ENCODE peak calls at places on chromosomes 4 and X, in four cellular contexts. B is upper lobe of left lung, U is K562, P is suprapubic skin. R is an unnamed sample. For H3K4me1, the result is how much of the 10 kb centered on the place peaks cover.

GRCh38 chr4:114271031-114271430 is 291.6 kb upstream of the ARSJ start:
- DNase-seq in U (no peak), B (no peak), P (no peak), R (no peak)

GRCh38 chr4:51870441-51871188 is 27.7 kb downstream of the DCUN1D4 start:
- DNase-seq in P (no peak), U (no peak), B (no peak), R (no peak)

GRCh38 chr4:76897522-76898384 is at the start of gene SOWAHB:
- DNase-seq in P (peak), B (peak), U (no peak), R (peak)

GRCh38 chrX:153908219-153908875 is 3.9 kb downstream of the AVPR2 start:
- DNase-seq in P (no peak), U (no peak), B (no peak), R (no peak)

GRCh38 chr4:2725380-2725779 is 30.8 kb downstream of the TNIP2 start:
- DNase-seq in B (no peak), U (no peak), P (no peak), R (no peak)

GRCh38 chr4:5710065-5710961 is 688 bp upstream of the EVC start:
- DNase-seq in U (no peak), B (no peak), P (no peak), R (no peak)

GRCh38 chr4:78683352-78683751 is 92.8 kb upstream of the BMP2K start:
- DNase-seq in P (no peak), U (no peak), B (no peak), R (no peak)

GRCh38 chrX:44913656-44914531 is 40.9 kb downstream of the KDM6A start:
- DNase-seq in P (no peak), U (no peak), B (no peak), R (no peak)

GRCh38 chr4:142376204-142376603 is 469.9 kb downstream of the INPP4B start:
- DNase-seq in P (no peak), B (no peak), U (no peak), R (no peak)

GRCh38 chr4:170675568-170676262 is 586.0 kb upstream of the AADAT start:
- DNase-seq in P (no peak), U (no peak), B (no peak), R (no peak)

GRCh38 chr4:108937066-108937465 is 174.2 kb upstream of the ETNPPL start:
- DNase-seq in U (no peak), P (no peak), B (no peak), R (no peak)

GRCh38 chr4:11408569-11408968 is 20.1 kb downstream of the HS3ST1 start:
- DNase-seq in U (no peak), P (no peak), B (peak), R (no peak)

GRCh38 chr4:81648576-81649272 is 177.0 kb upstream of the RASGEF1B start:
- DNase-seq in U (no peak), B (no peak), P (no peak), R (no peak)

GRCh38 chrX:115591856-115592842 is 31.2 kb downstream of the PLS3 start:
- DNase-seq in U (no peak), B (no peak), P (no peak), R (no peak)

GRCh38 chr4:54543088-54543795 is 114.5 kb upstream of the KIT start:
- DNase-seq in P (no peak), U (no peak), B (no peak), R (no peak)
- H3K4me1 ChIP-seq in P (under half), U (under half), B (under half), R (under half)

GRCh38 chrX:16786139-16786790 is at the start of gene TXLNG:
- DNase-seq in P (peak), U (peak), B (peak), R (peak)
- TF ChIP-seq POLR2A in P (peak), U (peak), B (peak), R (peak)

GRCh38 chr4:68077737-68078136 is 51.9 kb downstream of the TMPRSS11F start:
- DNase-seq in P (peak), U (no peak), B (peak), R (no peak)

GRCh38 chr4:68077301-68077700 is 52.4 kb downstream of the TMPRSS11F start:
- DNase-seq in P (no peak), B (no peak), U (no peak), R (no peak)

GRCh38 chr4:68082758-68083157 is 46.9 kb downstream of the TMPRSS11F start:
- DNase-seq in B (no peak), P (no peak), U (no peak), R (no peak)

GRCh38 chr4:68076194-68076593 is 53.5 kb downstream of the TMPRSS11F start:
- DNase-seq in P (no peak), U (peak), B (no peak), R (no peak)

DNA sequence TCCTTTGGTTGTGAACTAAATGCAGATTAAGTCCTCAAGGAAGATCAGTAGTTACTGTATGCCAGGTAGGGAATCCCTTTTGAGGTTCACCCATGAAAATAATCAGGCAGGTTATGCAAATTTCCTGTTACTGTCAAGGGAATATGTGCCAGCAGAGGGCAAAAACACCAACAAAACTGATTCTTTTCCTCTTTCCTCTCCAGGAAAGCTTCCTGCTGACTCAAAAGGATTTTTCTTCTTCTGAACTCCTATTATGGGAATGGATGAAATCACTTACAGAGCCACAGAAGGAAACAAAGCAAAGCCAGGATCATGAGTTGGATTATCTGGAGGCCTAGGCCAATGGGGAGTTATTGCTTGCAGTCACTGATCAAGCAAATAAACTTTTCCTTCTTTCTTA is 49.8 kb downstream of the TMPRSS11F start:
- DNase-seq in B (no peak), U (no peak), P (no peak), R (no peak)
- TF ChIP-seq CTCF in B (no peak), U (peak), P (no peak), R (no peak)

GRCh38 chr4:143402776-143403550 is 66.3 kb downstream of the GAB1 start:
- DNase-seq in B (no peak), P (no peak), U (no peak), R (no peak)
- H3K4me1 ChIP-seq in B (half or more), P (under half), U (under half), R (under half)

DNA sequence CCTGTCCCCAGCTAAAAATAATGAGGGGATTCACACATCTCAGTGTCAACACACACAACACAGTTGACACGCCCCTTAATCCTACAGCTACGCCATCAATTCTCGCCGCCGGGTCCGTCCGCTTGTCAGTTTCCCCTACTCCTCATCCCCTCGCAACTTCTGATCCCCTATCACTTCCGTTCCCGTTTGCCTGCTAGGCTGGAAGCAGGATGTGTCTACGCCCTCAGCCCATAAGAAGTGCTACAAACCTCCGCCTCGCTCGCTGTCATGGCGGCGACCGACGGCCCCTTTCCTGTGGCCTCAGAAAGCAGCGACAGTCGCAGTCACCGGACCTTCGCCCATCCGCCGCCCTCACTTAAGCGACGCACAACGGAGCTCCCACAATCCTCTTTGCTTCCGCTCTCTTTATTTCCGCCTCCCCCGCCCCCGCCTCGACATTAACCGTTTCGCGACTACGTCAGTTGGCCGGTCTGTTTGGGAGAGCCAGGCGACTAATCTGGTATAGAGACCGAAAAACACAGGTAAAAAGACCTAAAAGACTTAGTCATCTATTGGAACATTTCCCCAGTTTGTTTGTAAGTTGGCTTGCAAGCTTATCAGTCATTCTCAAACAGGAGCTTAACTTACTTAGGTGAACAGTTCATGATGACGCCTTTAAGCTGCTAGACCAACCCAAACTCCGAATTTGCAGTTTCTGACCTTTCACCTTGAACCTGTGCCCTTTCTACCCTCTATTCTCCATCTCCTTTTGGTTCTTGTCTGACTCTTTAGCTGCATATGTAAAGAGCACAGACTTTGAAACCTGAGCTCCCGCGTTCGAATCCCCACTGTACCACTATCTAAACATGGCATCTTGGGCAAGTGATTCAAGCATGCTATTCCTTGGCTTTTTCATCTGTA is at the start of gene SLC25A53:
- DNase-seq in P (peak), B (peak), U (peak), R (peak)
- TF ChIP-seq POLR2A in P (peak), B (no peak), U (peak), R (peak)

DNA sequence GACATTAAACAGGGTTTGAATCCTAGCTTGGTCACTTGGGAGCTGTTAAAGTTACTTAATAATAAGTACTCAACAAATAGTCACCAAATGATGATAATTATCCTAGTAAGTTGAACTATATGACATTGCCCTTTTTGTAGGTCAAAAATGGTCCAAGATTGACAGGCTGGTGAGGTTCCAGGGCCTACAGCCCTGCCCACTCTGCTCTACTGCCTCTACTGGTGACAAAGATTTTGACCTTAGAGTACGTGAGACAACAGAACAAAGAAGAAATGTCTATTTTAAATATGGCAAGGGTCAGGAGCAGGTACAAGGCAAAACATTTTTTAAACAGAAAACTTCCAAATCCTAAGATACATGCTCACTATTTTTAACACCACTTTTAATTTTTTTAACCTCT is 572 bp upstream of the SMPX start:
- DNase-seq in P (no peak), U (no peak), B (no peak), R (no peak)
- TF ChIP-seq CTCF in P (no peak), U (no peak), B (no peak), R (no peak)

GRCh38 chr4:56531149-56531770 is 25.7 kb downstream of the ARL9 start:
- DNase-seq in B (no peak), P (no peak), U (no peak), R (no peak)

GRCh38 chr4:56535915-56536314 is 30.3 kb downstream of the ARL9 start:
- DNase-seq in U (no peak), B (no peak), P (no peak), R (no peak)

GRCh38 chr4:56532239-56532638 is 26.6 kb downstream of the ARL9 start:
- DNase-seq in P (no peak), U (no peak), B (no peak), R (no peak)

GRCh38 chr4:56531823-56532222 is 26.2 kb downstream of the ARL9 start:
- DNase-seq in P (no peak), B (no peak), U (peak), R (no peak)

GRCh38 chr4:56530269-56531148 is 24.9 kb downstream of the ARL9 start:
- DNase-seq in U (peak), B (peak), P (peak), R (peak)
- H3K4me1 ChIP-seq in U (under half), B (under half), P (under half), R (under half)

GRCh38 chr4:53365486-53366300 is at the start of gene SCFD2:
- DNase-seq in U (peak), P (peak), B (peak), R (peak)
- TF ChIP-seq POLR2A in U (peak), P (no peak), B (peak), R (peak)